ENCODE peak calls at places on chromosomes 5 and 9, in eight cellular contexts. One of them, this sample, is unnamed.
A peak's percentile ranks its signal among the peaks of the same experiment; 100 is the strongest.

GRCh38 chr5:122965111-122965510 is 71.4 kb downstream of the PPIC start:
- DNase-seq in OCI-LY7: no peak
- DNase-seq in cardiac muscle cell: peak; percentile 59
- DNase-seq in mucosa of descending colon: no peak
- DNase-seq in Panc1: no peak
- DNase-seq in PC-3: no peak
- DNase-seq in endodermal cell: no peak
- DNase-seq in heart right ventricle: no peak
- DNase-seq in this sample: no peak

GRCh38 chr5:54944364-54944763 is 41.0 kb downstream of the ESM1 start:
- DNase-seq in OCI-LY7: peak; percentile 28
- DNase-seq in cardiac muscle cell: peak; percentile 17
- DNase-seq in mucosa of descending colon: peak; percentile 46
- DNase-seq in Panc1: peak; percentile 15
- DNase-seq in PC-3: peak; percentile 40
- DNase-seq in endodermal cell: no peak
- DNase-seq in heart right ventricle: no peak
- DNase-seq in this sample: peak; percentile 10

GRCh38 chr9:121286973-121287721 is 19.2 kb downstream of the GSN start:
- DNase-seq in OCI-LY7: no peak
- DNase-seq in cardiac muscle cell: peak; percentile 60
- DNase-seq in mucosa of descending colon: peak; percentile 88
- DNase-seq in Panc1: peak; percentile 81
- DNase-seq in PC-3: peak; percentile 96
- DNase-seq in endodermal cell: peak; percentile 96
- DNase-seq in heart right ventricle: peak; percentile 76
- DNase-seq in this sample: no peak

GRCh38 chr5:164580155-164580554 is 1074.7 kb downstream of the MAT2B start:
- DNase-seq in OCI-LY7: no peak
- DNase-seq in cardiac muscle cell: no peak
- DNase-seq in mucosa of descending colon: no peak
- DNase-seq in Panc1: no peak
- DNase-seq in PC-3: no peak
- DNase-seq in endodermal cell: no peak
- DNase-seq in heart right ventricle: no peak
- DNase-seq in this sample: no peak

GRCh38 chr5:143775258-143775657 is 36.7 kb upstream of the HMHB1 start:
- DNase-seq in OCI-LY7: no peak
- DNase-seq in cardiac muscle cell: no peak
- DNase-seq in mucosa of descending colon: no peak
- DNase-seq in Panc1: no peak
- DNase-seq in PC-3: peak; percentile 22
- DNase-seq in endodermal cell: no peak
- DNase-seq in heart right ventricle: no peak
- DNase-seq in this sample: no peak

GRCh38 chr9:86838883-86839497 is 108.3 kb downstream of the GAS1 start:
- DNase-seq in OCI-LY7: no peak
- DNase-seq in cardiac muscle cell: no peak
- DNase-seq in mucosa of descending colon: peak; percentile 6
- DNase-seq in Panc1: no peak
- DNase-seq in PC-3: no peak
- DNase-seq in endodermal cell: no peak
- DNase-seq in heart right ventricle: peak; percentile 64
- DNase-seq in this sample: no peak

GRCh38 chr9:68704804-68705635 is at the start of gene PIP5K1B:
- DNase-seq in OCI-LY7: peak; percentile 92
- DNase-seq in cardiac muscle cell: peak; percentile 87
- DNase-seq in mucosa of descending colon: peak; percentile 84
- DNase-seq in Panc1: no peak
- DNase-seq in PC-3: peak; percentile 56
- DNase-seq in endodermal cell: peak; percentile 92
- DNase-seq in heart right ventricle: peak; percentile 76
- DNase-seq in this sample: no peak

GRCh38 chr5:113519412-113519811 is 5.9 kb downstream of the YTHDC2 start:
- DNase-seq in OCI-LY7: no peak
- DNase-seq in cardiac muscle cell: no peak
- DNase-seq in mucosa of descending colon: no peak
- DNase-seq in Panc1: no peak
- DNase-seq in PC-3: no peak
- DNase-seq in endodermal cell: no peak
- DNase-seq in heart right ventricle: no peak
- DNase-seq in this sample: no peak

GRCh38 chr5:157476699-157477408 is 16.8 kb downstream of the NIPAL4 start:
- DNase-seq in OCI-LY7: peak; percentile 79
- DNase-seq in cardiac muscle cell: peak; percentile 90
- DNase-seq in mucosa of descending colon: peak; percentile 60
- DNase-seq in Panc1: no peak
- DNase-seq in PC-3: peak; percentile 91
- DNase-seq in endodermal cell: peak; percentile 80
- DNase-seq in heart right ventricle: no peak
- DNase-seq in this sample: no peak

GRCh38 chr5:139492700-139493192 is 10.2 kb upstream of the STING1 start:
- DNase-seq in OCI-LY7: no peak
- DNase-seq in cardiac muscle cell: peak; percentile 50
- DNase-seq in mucosa of descending colon: no peak
- DNase-seq in Panc1: no peak
- DNase-seq in PC-3: peak; percentile 32
- DNase-seq in endodermal cell: no peak
- DNase-seq in heart right ventricle: no peak
- DNase-seq in this sample: no peak

GRCh38 chr9:114150608-114151007 is 4.7 kb upstream of the COL27A1 start:
- DNase-seq in OCI-LY7: no peak
- DNase-seq in cardiac muscle cell: no peak
- DNase-seq in mucosa of descending colon: no peak
- DNase-seq in Panc1: no peak
- DNase-seq in PC-3: no peak
- DNase-seq in endodermal cell: no peak
- DNase-seq in heart right ventricle: no peak
- DNase-seq in this sample: no peak

GRCh38 chr9:78030553-78031270 is 899 bp downstream of the GNAQ start:
- DNase-seq in OCI-LY7: no peak
- DNase-seq in cardiac muscle cell: peak; percentile 55
- DNase-seq in mucosa of descending colon: peak; percentile 79
- DNase-seq in Panc1: no peak
- DNase-seq in PC-3: no peak
- DNase-seq in endodermal cell: peak; percentile 85
- DNase-seq in heart right ventricle: peak; percentile 50
- DNase-seq in this sample: peak; percentile 53

GRCh38 chr9:126156898-126157297 is 169.7 kb upstream of the MVB12B start:
- DNase-seq in OCI-LY7: no peak
- DNase-seq in cardiac muscle cell: no peak
- DNase-seq in mucosa of descending colon: no peak
- DNase-seq in Panc1: no peak
- DNase-seq in PC-3: no peak
- DNase-seq in endodermal cell: no peak
- DNase-seq in heart right ventricle: no peak
- DNase-seq in this sample: no peak

GRCh38 chr5:94791787-94792186 is 173.3 kb downstream of the SLF1 start:
- DNase-seq in OCI-LY7: no peak
- DNase-seq in cardiac muscle cell: no peak
- DNase-seq in mucosa of descending colon: no peak
- DNase-seq in Panc1: no peak
- DNase-seq in PC-3: no peak
- DNase-seq in endodermal cell: no peak
- DNase-seq in heart right ventricle: peak; percentile 4
- DNase-seq in this sample: no peak

GRCh38 chr5:177113566-177114424 is 19.8 kb upstream of the NSD1 start:
- DNase-seq in OCI-LY7: peak; percentile 83
- DNase-seq in cardiac muscle cell: peak; percentile 69
- DNase-seq in mucosa of descending colon: peak; percentile 88
- DNase-seq in Panc1: peak; percentile 83
- DNase-seq in PC-3: peak; percentile 89
- DNase-seq in endodermal cell: peak; percentile 94
- DNase-seq in heart right ventricle: peak; percentile 79
- DNase-seq in this sample: peak; percentile 70

GRCh38 chr5:56357426-56357825 is 124.3 kb upstream of the ANKRD55 start:
- DNase-seq in OCI-LY7: no peak
- DNase-seq in cardiac muscle cell: no peak
- DNase-seq in mucosa of descending colon: no peak
- DNase-seq in Panc1: no peak
- DNase-seq in PC-3: no peak
- DNase-seq in endodermal cell: no peak
- DNase-seq in heart right ventricle: no peak
- DNase-seq in this sample: no peak

GRCh38 chr5:170508660-170509322 is 5.0 kb downstream of the KCNIP1 start:
- DNase-seq in OCI-LY7: no peak
- DNase-seq in cardiac muscle cell: no peak
- DNase-seq in mucosa of descending colon: no peak
- DNase-seq in Panc1: no peak
- DNase-seq in PC-3: no peak
- DNase-seq in endodermal cell: no peak
- DNase-seq in heart right ventricle: no peak
- DNase-seq in this sample: no peak
- TF ChIP-seq CTCF in OCI-LY7: peak; percentile 46
- TF ChIP-seq CTCF in cardiac muscle cell: no peak
- TF ChIP-seq CTCF in mucosa of descending colon: no peak
- TF ChIP-seq CTCF in Panc1: no peak
- TF ChIP-seq CTCF in PC-3: no peak
- TF ChIP-seq CTCF in endodermal cell: peak; percentile 70
- TF ChIP-seq CTCF in heart right ventricle: peak; percentile 6
- TF ChIP-seq CTCF in this sample: no peak

GRCh38 chr9:135086597-135087488 is 625 bp upstream of the OLFM1 start:
- DNase-seq in OCI-LY7: no peak
- DNase-seq in cardiac muscle cell: no peak
- DNase-seq in mucosa of descending colon: no peak
- DNase-seq in Panc1: no peak
- DNase-seq in PC-3: no peak
- DNase-seq in endodermal cell: peak; percentile 60
- DNase-seq in heart right ventricle: no peak
- DNase-seq in this sample: no peak
- H3K4me3 ChIP-seq in OCI-LY7: no peak overlapping the region
- H3K4me3 ChIP-seq in cardiac muscle cell: no peak overlapping the region
- H3K4me3 ChIP-seq in mucosa of descending colon: no peak overlapping the region
- H3K4me3 ChIP-seq in Panc1: no peak overlapping the region
- H3K4me3 ChIP-seq in PC-3: no peak overlapping the region
- H3K4me3 ChIP-seq in endodermal cell: no peak overlapping the region
- H3K4me3 ChIP-seq in heart right ventricle: peak overlapping the region; percentile 28
- H3K4me3 ChIP-seq in this sample: no peak overlapping the region

GRCh38 chr9:23824241-23825142 is 1.5 kb downstream of the ELAVL2 start:
- DNase-seq in OCI-LY7: no peak
- DNase-seq in cardiac muscle cell: peak; percentile 81
- DNase-seq in mucosa of descending colon: peak; percentile 30
- DNase-seq in Panc1: no peak
- DNase-seq in PC-3: peak; percentile 40
- DNase-seq in endodermal cell: peak; percentile 85
- DNase-seq in heart right ventricle: no peak
- DNase-seq in this sample: no peak

GRCh38 chr9:23821400-23822181 is 4.4 kb downstream of the ELAVL2 start:
- DNase-seq in OCI-LY7: no peak
- DNase-seq in cardiac muscle cell: peak; percentile 84
- DNase-seq in mucosa of descending colon: peak; percentile 36
- DNase-seq in Panc1: no peak
- DNase-seq in PC-3: peak; percentile 54
- DNase-seq in endodermal cell: peak; percentile 89
- DNase-seq in heart right ventricle: peak; percentile 11
- DNase-seq in this sample: no peak

GRCh38 chr9:23822331-23823169 is 3.5 kb downstream of the ELAVL2 start:
- DNase-seq in OCI-LY7: no peak
- DNase-seq in cardiac muscle cell: no peak
- DNase-seq in mucosa of descending colon: no peak
- DNase-seq in Panc1: no peak
- DNase-seq in PC-3: no peak
- DNase-seq in endodermal cell: peak; percentile 63
- DNase-seq in heart right ventricle: no peak
- DNase-seq in this sample: no peak

GRCh38 chr9:23820731-23821399 is 5.2 kb downstream of the ELAVL2 start:
- DNase-seq in OCI-LY7: no peak
- DNase-seq in cardiac muscle cell: peak; percentile 61
- DNase-seq in mucosa of descending colon: peak; percentile 15
- DNase-seq in Panc1: no peak
- DNase-seq in PC-3: peak; percentile 48
- DNase-seq in endodermal cell: peak; percentile 81
- DNase-seq in heart right ventricle: no peak
- DNase-seq in this sample: no peak

DNA sequence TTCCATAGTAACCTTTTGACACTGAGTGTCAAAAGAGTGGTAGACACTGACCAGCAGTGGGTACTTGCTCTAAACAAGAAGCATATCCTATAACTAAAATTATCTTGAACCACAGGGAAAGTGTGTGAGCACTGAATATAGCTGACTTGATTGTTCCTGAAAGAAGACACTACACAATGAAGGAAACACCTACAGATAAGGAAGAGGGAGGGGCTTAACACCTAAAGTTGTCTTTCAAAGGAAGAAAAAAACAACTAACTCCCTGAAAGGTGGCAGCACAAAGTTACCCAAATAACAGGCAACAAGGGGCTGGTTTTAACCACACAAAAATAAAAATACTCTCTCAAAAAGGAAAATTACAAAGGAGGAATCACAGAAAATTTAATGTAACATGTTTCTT is 6.6 kb downstream of the ELAVL2 start:
- DNase-seq in OCI-LY7: no peak
- DNase-seq in cardiac muscle cell: no peak
- DNase-seq in mucosa of descending colon: no peak
- DNase-seq in Panc1: no peak
- DNase-seq in PC-3: no peak
- DNase-seq in endodermal cell: no peak
- DNase-seq in heart right ventricle: no peak
- DNase-seq in this sample: no peak
- H3K4me1 ChIP-seq in OCI-LY7: no peaks in the 10 kb centered on the region
- H3K4me1 ChIP-seq in cardiac muscle cell: peaks cover 26% of the 10 kb centered on the region
- H3K4me1 ChIP-seq in mucosa of descending colon: peaks cover 3% of the 10 kb centered on the region
- H3K4me1 ChIP-seq in Panc1: no peaks in the 10 kb centered on the region
- H3K4me1 ChIP-seq in PC-3: peaks cover 15% of the 10 kb centered on the region
- H3K4me1 ChIP-seq in endodermal cell: no peaks in the 10 kb centered on the region
- H3K4me1 ChIP-seq in heart right ventricle: peaks cover 15% of the 10 kb centered on the region
- H3K4me1 ChIP-seq in this sample: no peaks in the 10 kb centered on the region

DNA sequence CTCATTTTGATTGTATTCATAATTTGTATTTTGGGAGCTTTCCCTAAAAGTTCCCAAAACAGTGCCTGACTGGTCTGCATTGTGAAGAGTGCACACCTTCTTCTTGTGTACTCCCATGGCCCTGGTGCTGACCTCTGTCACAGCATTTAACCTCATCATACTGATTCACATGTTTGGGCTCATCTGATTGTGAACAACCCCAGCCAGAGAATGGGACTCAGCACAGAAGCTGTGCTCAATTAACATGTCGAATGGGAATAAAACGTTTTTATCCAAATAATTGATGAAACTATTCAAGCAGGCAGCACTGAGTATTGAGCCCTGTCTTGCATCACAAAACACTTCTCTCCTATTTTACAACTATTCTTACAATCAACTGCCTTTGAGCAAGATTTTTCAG is 190.2 kb downstream of the PIK3R1 start:
- DNase-seq in OCI-LY7: no peak
- DNase-seq in cardiac muscle cell: no peak
- DNase-seq in mucosa of descending colon: no peak
- DNase-seq in Panc1: no peak
- DNase-seq in PC-3: no peak
- DNase-seq in endodermal cell: no peak
- DNase-seq in heart right ventricle: no peak
- DNase-seq in this sample: no peak
- TF ChIP-seq CTCF in OCI-LY7: no peak
- TF ChIP-seq CTCF in cardiac muscle cell: no peak
- TF ChIP-seq CTCF in mucosa of descending colon: no peak
- TF ChIP-seq CTCF in Panc1: no peak
- TF ChIP-seq CTCF in PC-3: no peak
- TF ChIP-seq CTCF in endodermal cell: no peak
- TF ChIP-seq CTCF in heart right ventricle: no peak
- TF ChIP-seq CTCF in this sample: no peak

GRCh38 chr5:73673161-73673591 is 47.2 kb downstream of the ARHGEF28 start:
- DNase-seq in OCI-LY7: no peak
- DNase-seq in cardiac muscle cell: no peak
- DNase-seq in mucosa of descending colon: no peak
- DNase-seq in Panc1: peak; percentile 43
- DNase-seq in PC-3: peak; percentile 66
- DNase-seq in endodermal cell: no peak
- DNase-seq in heart right ventricle: no peak
- DNase-seq in this sample: no peak
- H3K4me3 ChIP-seq in OCI-LY7: no peak overlapping the region
- H3K4me3 ChIP-seq in cardiac muscle cell: no peak overlapping the region
- H3K4me3 ChIP-seq in mucosa of descending colon: no peak overlapping the region
- H3K4me3 ChIP-seq in Panc1: no peak overlapping the region
- H3K4me3 ChIP-seq in PC-3: no peak overlapping the region
- H3K4me3 ChIP-seq in endodermal cell: no peak overlapping the region
- H3K4me3 ChIP-seq in heart right ventricle: no peak overlapping the region
- H3K4me3 ChIP-seq in this sample: no peak overlapping the region

This sample was measured in CD8-positive, alpha-beta T cell.